ENCODE peak calls at places on chromosomes 1 and 21, in six cellular contexts. One of them, this sample, is unnamed.

GRCh38 chr1:160261526-160261877 is 847 bp downstream of the DCAF8 start:
- DNase-seq in choroid plexus epithelial cell: peak; percentile 92
- DNase-seq in NB4: peak; percentile 65
- DNase-seq in prostate gland: peak; percentile 73
- DNase-seq in kidney epithelial cell: peak; percentile 65
- DNase-seq in heart right ventricle: peak; percentile 27
- DNase-seq in this sample: peak; percentile 74

GRCh38 chr1:14568716-14569115 is 29.8 kb upstream of the KAZN start:
- DNase-seq in NB4: no peak
- DNase-seq in prostate gland: no peak
- DNase-seq in heart right ventricle: no peak
- DNase-seq in kidney epithelial cell: no peak
- DNase-seq in choroid plexus epithelial cell: no peak
- DNase-seq in this sample: no peak

GRCh38 chr1:92366045-92366405 is 67.2 kb downstream of the RPAP2 start:
- DNase-seq in NB4: no peak
- DNase-seq in heart right ventricle: no peak
- DNase-seq in choroid plexus epithelial cell: no peak
- DNase-seq in prostate gland: no peak
- DNase-seq in kidney epithelial cell: no peak
- DNase-seq in this sample: no peak

GRCh38 chr1:43388021-43388575 is 1.5 kb downstream of the MED8 start:
- DNase-seq in heart right ventricle: no peak
- DNase-seq in NB4: no peak
- DNase-seq in kidney epithelial cell: no peak
- DNase-seq in choroid plexus epithelial cell: peak; percentile 23
- DNase-seq in prostate gland: no peak
- DNase-seq in this sample: peak; percentile 92

GRCh38 chr1:192311281-192311680 is 5.5 kb upstream of the RGS21 start:
- DNase-seq in choroid plexus epithelial cell: peak; percentile 87
- DNase-seq in NB4: peak; percentile 65
- DNase-seq in kidney epithelial cell: peak; percentile 1
- DNase-seq in heart right ventricle: no peak
- DNase-seq in prostate gland: no peak
- DNase-seq in this sample: no peak

GRCh38 chr21:42534901-42535378 is 21.3 kb downstream of the SLC37A1 start:
- DNase-seq in kidney epithelial cell: no peak
- DNase-seq in NB4: no peak
- DNase-seq in prostate gland: no peak
- DNase-seq in choroid plexus epithelial cell: no peak
- DNase-seq in heart right ventricle: no peak
- DNase-seq in this sample: no peak

GRCh38 chr1:16721871-16722641 is 18.3 kb upstream of the RNU1-4 start:
- DNase-seq in kidney epithelial cell: no peak
- DNase-seq in choroid plexus epithelial cell: no peak
- DNase-seq in prostate gland: no peak
- DNase-seq in NB4: no peak
- DNase-seq in heart right ventricle: no peak
- DNase-seq in this sample: no peak

GRCh38 chr1:38038836-38039235 is 7.8 kb downstream of the POU3F1 start:
- DNase-seq in choroid plexus epithelial cell: no peak
- DNase-seq in prostate gland: no peak
- DNase-seq in NB4: no peak
- DNase-seq in kidney epithelial cell: peak; percentile 82
- DNase-seq in heart right ventricle: no peak
- DNase-seq in this sample: no peak

GRCh38 chr21:27275294-27275927 is 308.5 kb upstream of the ADAMTS5 start:
- DNase-seq in prostate gland: no peak
- DNase-seq in heart right ventricle: no peak
- DNase-seq in NB4: peak; percentile 80
- DNase-seq in kidney epithelial cell: peak; percentile 35
- DNase-seq in choroid plexus epithelial cell: peak; percentile 88
- DNase-seq in this sample: no peak

GRCh38 chr1:116573388-116574100 is 2.7 kb upstream of the CD58 start:
- DNase-seq in prostate gland: no peak
- DNase-seq in NB4: no peak
- DNase-seq in kidney epithelial cell: no peak
- DNase-seq in heart right ventricle: no peak
- DNase-seq in choroid plexus epithelial cell: no peak
- DNase-seq in this sample: no peak

GRCh38 chr1:225329041-225329440 is 98.8 kb downstream of the LBR start:
- DNase-seq in prostate gland: no peak
- DNase-seq in NB4: no peak
- DNase-seq in choroid plexus epithelial cell: no peak
- DNase-seq in kidney epithelial cell: no peak
- DNase-seq in heart right ventricle: no peak
- DNase-seq in this sample: no peak

GRCh38 chr21:37558676-37559204 is 192.2 kb downstream of the DYRK1A start:
- DNase-seq in NB4: no peak
- DNase-seq in kidney epithelial cell: no peak
- DNase-seq in choroid plexus epithelial cell: no peak
- DNase-seq in heart right ventricle: no peak
- DNase-seq in prostate gland: no peak
- DNase-seq in this sample: no peak

GRCh38 chr1:160177231-160177630 is 13.1 kb upstream of the CASQ1 start:
- DNase-seq in choroid plexus epithelial cell: no peak
- DNase-seq in kidney epithelial cell: no peak
- DNase-seq in prostate gland: no peak
- DNase-seq in NB4: no peak
- DNase-seq in heart right ventricle: no peak
- DNase-seq in this sample: no peak

GRCh38 chr1:13941315-13941714 is 241.3 kb downstream of the PRDM2 start:
- DNase-seq in prostate gland: no peak
- DNase-seq in choroid plexus epithelial cell: no peak
- DNase-seq in kidney epithelial cell: no peak
- DNase-seq in NB4: no peak
- DNase-seq in heart right ventricle: no peak
- DNase-seq in this sample: no peak

GRCh38 chr1:198121058-198121829 is 35.6 kb upstream of the NEK7 start:
- DNase-seq in choroid plexus epithelial cell: peak; percentile 90
- DNase-seq in prostate gland: no peak
- DNase-seq in NB4: no peak
- DNase-seq in heart right ventricle: no peak
- DNase-seq in kidney epithelial cell: no peak
- DNase-seq in this sample: peak; percentile 63

GRCh38 chr1:177384461-177384860 is 213.7 kb downstream of the BRINP2 start:
- DNase-seq in NB4: no peak
- DNase-seq in choroid plexus epithelial cell: no peak
- DNase-seq in kidney epithelial cell: no peak
- DNase-seq in heart right ventricle: no peak
- DNase-seq in prostate gland: no peak
- DNase-seq in this sample: no peak

GRCh38 chr21:44082648-44083436 is 24.4 kb upstream of the PWP2 start:
- DNase-seq in heart right ventricle: no peak
- DNase-seq in prostate gland: no peak
- DNase-seq in NB4: no peak
- DNase-seq in choroid plexus epithelial cell: no peak
- DNase-seq in kidney epithelial cell: no peak
- DNase-seq in this sample: peak; percentile 85

GRCh38 chr1:181101581-181102226 is 13.2 kb downstream of the IER5 start:
- DNase-seq in NB4: no peak
- DNase-seq in prostate gland: no peak
- DNase-seq in kidney epithelial cell: no peak
- DNase-seq in heart right ventricle: no peak
- DNase-seq in choroid plexus epithelial cell: peak; percentile 90
- DNase-seq in this sample: peak; percentile 49

GRCh38 chr1:53324728-53325297 is 3.1 kb downstream of the LRP8 start:
- DNase-seq in kidney epithelial cell: no peak
- DNase-seq in NB4: peak; percentile 24
- DNase-seq in heart right ventricle: no peak
- DNase-seq in prostate gland: no peak
- DNase-seq in choroid plexus epithelial cell: peak; percentile 23
- DNase-seq in this sample: no peak

GRCh38 chr1:89363196-89363595 is 663 bp upstream of the GBP6 start:
- DNase-seq in kidney epithelial cell: no peak
- DNase-seq in NB4: no peak
- DNase-seq in heart right ventricle: no peak
- DNase-seq in choroid plexus epithelial cell: peak; percentile 60
- DNase-seq in prostate gland: no peak
- DNase-seq in this sample: no peak

GRCh38 chr1:32316906-32317282 is 19.1 kb downstream of the MARCKSL1 start:
- DNase-seq in choroid plexus epithelial cell: no peak
- DNase-seq in prostate gland: no peak
- DNase-seq in heart right ventricle: no peak
- DNase-seq in kidney epithelial cell: no peak
- DNase-seq in NB4: no peak
- DNase-seq in this sample: no peak

GRCh38 chr1:151534662-151535278 is 5.3 kb upstream of the TUFT1 start:
- DNase-seq in choroid plexus epithelial cell: peak; percentile 78
- DNase-seq in heart right ventricle: peak; percentile 74
- DNase-seq in NB4: peak; percentile 73
- DNase-seq in kidney epithelial cell: no peak
- DNase-seq in prostate gland: peak; percentile 73
- DNase-seq in this sample: peak; percentile 77

GRCh38 chr21:44414291-44415072 is 40.8 kb upstream of the LRRC3 start:
- DNase-seq in kidney epithelial cell: no peak
- DNase-seq in NB4: no peak
- DNase-seq in prostate gland: no peak
- DNase-seq in heart right ventricle: no peak
- DNase-seq in choroid plexus epithelial cell: no peak
- DNase-seq in this sample: no peak

GRCh38 chr1:85198864-85199263 is 2.0 kb downstream of the SYDE2 start:
- DNase-seq in kidney epithelial cell: no peak
- DNase-seq in choroid plexus epithelial cell: no peak
- DNase-seq in heart right ventricle: no peak
- DNase-seq in NB4: no peak
- DNase-seq in prostate gland: no peak
- DNase-seq in this sample: no peak

GRCh38 chr1:226223786-226224244 is 351 bp downstream of the MIXL1 start:
- DNase-seq in prostate gland: no peak
- DNase-seq in heart right ventricle: no peak
- DNase-seq in choroid plexus epithelial cell: peak; percentile 14
- DNase-seq in NB4: no peak
- DNase-seq in kidney epithelial cell: no peak
- DNase-seq in this sample: no peak

GRCh38 chr1:18955442-18956188 is 861 bp downstream of the IFFO2 start:
- DNase-seq in prostate gland: peak; percentile 43
- DNase-seq in kidney epithelial cell: no peak
- DNase-seq in NB4: peak; percentile 69
- DNase-seq in choroid plexus epithelial cell: peak; percentile 69
- DNase-seq in heart right ventricle: no peak
- DNase-seq in this sample: no peak
- H3K4me3 ChIP-seq in prostate gland: peak overlapping the region; percentile 73
- H3K4me3 ChIP-seq in kidney epithelial cell: peak overlapping the region; percentile 83
- H3K4me3 ChIP-seq in NB4: peak overlapping the region; percentile 38
- H3K4me3 ChIP-seq in choroid plexus epithelial cell: peak overlapping the region; percentile 78
- H3K4me3 ChIP-seq in heart right ventricle: peak overlapping the region; percentile 80
- H3K4me3 ChIP-seq in this sample: peak overlapping the region; percentile 80

GRCh38 chr1:204216880-204217647 is 3.3 kb upstream of the GOLT1A start:
- DNase-seq in prostate gland: no peak
- DNase-seq in choroid plexus epithelial cell: no peak
- DNase-seq in kidney epithelial cell: no peak
- DNase-seq in heart right ventricle: no peak
- DNase-seq in NB4: no peak
- DNase-seq in this sample: no peak

GRCh38 chr1:204216236-204216635 is 2.4 kb upstream of the GOLT1A start:
- DNase-seq in NB4: no peak
- DNase-seq in kidney epithelial cell: no peak
- DNase-seq in heart right ventricle: no peak
- DNase-seq in choroid plexus epithelial cell: no peak
- DNase-seq in prostate gland: no peak
- DNase-seq in this sample: no peak

GRCh38 chr1:204212715-204213114 is 1.1 kb downstream of the GOLT1A start:
- DNase-seq in prostate gland: no peak
- DNase-seq in heart right ventricle: no peak
- DNase-seq in kidney epithelial cell: no peak
- DNase-seq in NB4: no peak
- DNase-seq in choroid plexus epithelial cell: no peak
- DNase-seq in this sample: no peak

GRCh38 chr1:204211021-204211420 is 2.8 kb downstream of the GOLT1A start:
- DNase-seq in kidney epithelial cell: no peak
- DNase-seq in choroid plexus epithelial cell: no peak
- DNase-seq in NB4: no peak
- DNase-seq in heart right ventricle: no peak
- DNase-seq in prostate gland: no peak
- DNase-seq in this sample: no peak

GRCh38 chr1:204213668-204214662 is at the start of gene GOLT1A:
- DNase-seq in NB4: peak; percentile 56
- DNase-seq in kidney epithelial cell: peak; percentile 81
- DNase-seq in prostate gland: peak; percentile 69
- DNase-seq in choroid plexus epithelial cell: peak; percentile 85
- DNase-seq in heart right ventricle: peak; percentile 57
- DNase-seq in this sample: peak; percentile 93
- H3K4me3 ChIP-seq in NB4: no peak within 1 kb of the TSS
- H3K4me3 ChIP-seq in kidney epithelial cell: peak within 1 kb of the TSS; percentile 24
- H3K4me3 ChIP-seq in prostate gland: peak within 1 kb of the TSS; percentile 28
- H3K4me3 ChIP-seq in choroid plexus epithelial cell: no peak within 1 kb of the TSS
- H3K4me3 ChIP-seq in heart right ventricle: peak within 1 kb of the TSS; percentile 30
- H3K4me3 ChIP-seq in this sample: peak within 1 kb of the TSS; percentile 58

GRCh38 chr1:44407430-44408180 is 2.5 kb downstream of the RNF220 start:
- DNase-seq in prostate gland: no peak
- DNase-seq in NB4: no peak
- DNase-seq in choroid plexus epithelial cell: no peak
- DNase-seq in kidney epithelial cell: no peak
- DNase-seq in heart right ventricle: no peak
- DNase-seq in this sample: no peak

GRCh38 chr1:44408181-44409018 is 3.3 kb downstream of the RNF220 start:
- DNase-seq in heart right ventricle: no peak
- DNase-seq in prostate gland: no peak
- DNase-seq in choroid plexus epithelial cell: peak; percentile 10
- DNase-seq in NB4: no peak
- DNase-seq in kidney epithelial cell: no peak
- DNase-seq in this sample: no peak

GRCh38 chr1:44406761-44407429 is 1.8 kb downstream of the RNF220 start:
- DNase-seq in choroid plexus epithelial cell: no peak
- DNase-seq in NB4: no peak
- DNase-seq in heart right ventricle: no peak
- DNase-seq in prostate gland: no peak
- DNase-seq in kidney epithelial cell: no peak
- DNase-seq in this sample: peak; percentile 9

GRCh38 chr1:44405041-44405803 is at the start of gene RNF220:
- DNase-seq in kidney epithelial cell: peak; percentile 12
- DNase-seq in NB4: peak; percentile 51
- DNase-seq in heart right ventricle: peak; percentile 70
- DNase-seq in prostate gland: peak; percentile 36
- DNase-seq in choroid plexus epithelial cell: peak; percentile 81
- DNase-seq in this sample: peak; percentile 61

GRCh38 chr1:44405804-44406743 is 1.0 kb downstream of the RNF220 start:
- DNase-seq in kidney epithelial cell: no peak
- DNase-seq in heart right ventricle: no peak
- DNase-seq in NB4: peak; percentile 30
- DNase-seq in prostate gland: no peak
- DNase-seq in choroid plexus epithelial cell: peak; percentile 19
- DNase-seq in this sample: peak; percentile 30
- H3K4me3 ChIP-seq in kidney epithelial cell: peak overlapping the region; percentile 38
- H3K4me3 ChIP-seq in heart right ventricle: peak overlapping the region; percentile 53
- H3K4me3 ChIP-seq in NB4: no peak overlapping the region
- H3K4me3 ChIP-seq in prostate gland: peak overlapping the region; percentile 26
- H3K4me3 ChIP-seq in choroid plexus epithelial cell: peak overlapping the region; percentile 54
- H3K4me3 ChIP-seq in this sample: peak overlapping the region; percentile 68

DNA sequence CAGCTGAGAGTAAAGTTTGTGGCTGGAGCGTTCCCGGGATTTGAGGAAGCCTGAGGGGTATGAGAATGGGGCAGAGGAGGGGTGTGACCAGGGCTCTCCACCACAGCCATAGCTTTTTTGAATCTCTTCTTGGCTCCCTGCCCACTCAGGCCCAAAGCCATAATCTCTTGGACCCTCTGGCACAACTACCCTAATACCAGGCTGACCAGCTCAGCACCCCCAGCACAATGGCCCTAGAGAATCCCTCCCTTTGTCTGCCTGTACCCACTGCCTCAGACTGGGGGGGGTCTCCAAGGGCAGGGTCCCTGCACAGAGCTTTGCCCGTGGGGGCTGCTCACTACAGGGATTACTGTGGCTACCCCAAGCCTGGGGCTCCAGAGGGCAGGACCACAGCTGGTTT is 7.5 kb downstream of the DENND4B start:
- DNase-seq in prostate gland: no peak
- DNase-seq in NB4: no peak
- DNase-seq in heart right ventricle: no peak
- DNase-seq in kidney epithelial cell: no peak
- DNase-seq in choroid plexus epithelial cell: no peak
- DNase-seq in this sample: no peak
- H3K4me3 ChIP-seq in prostate gland: no peak overlapping the region
- H3K4me3 ChIP-seq in NB4: no peak overlapping the region
- H3K4me3 ChIP-seq in heart right ventricle: no peak overlapping the region
- H3K4me3 ChIP-seq in kidney epithelial cell: no peak overlapping the region
- H3K4me3 ChIP-seq in choroid plexus epithelial cell: no peak overlapping the region
- H3K4me3 ChIP-seq in this sample: no peak overlapping the region

This sample was measured in PC-9.